ENCODE peak calls at places on chromosome 7, in nine cellular contexts. T is AG04450; G is anterior cingulate cortex; Y is stimulated activated CD8-positive, alpha-beta memory T cell treated with anti-CD3 and anti-CD28 coated beads, Interleukin-4, amount 100 ng/mL, for 24 hours; B is C1 segment of cervical spinal cord; H is naive thymus-derived CD8-positive, alpha-beta T cell; I is activated T-cell treated with anti-CD3 and anti-CD28 coated beads for 4 hours; C is astrocyte of the spinal cord; D is amniotic stem cell. J is an unnamed sample.

GRCh38 chr7:156766666-156767065 is 126.1 kb downstream of the RNF32 start:
- DNase-seq in T (no peak), H (no peak), D (no peak), G (no peak), B (no peak), Y (no peak), C (no peak), I (no peak), J (no peak)

GRCh38 chr7:376306-376969 is 86.5 kb downstream of the FOXL3 start:
- DNase-seq in H (no peak), I (no peak), Y (no peak), B (no peak), C (no peak), D (no peak), G (no peak), T (no peak), J (no peak)

GRCh38 chr7:97001656-97002554 is 3.4 kb upstream of the DLX6 start:
- DNase-seq in Y (no peak), G (no peak), C (no peak), T (no peak), D (no peak), B (no peak), H (no peak), I (no peak), J (no peak)

GRCh38 chr7:157963526-157963925 is 624.1 kb downstream of the PTPRN2 start:
- DNase-seq in C (no peak), Y (no peak), D (no peak), B (no peak), I (no peak), G (no peak), T (no peak), H (no peak), J (no peak)

GRCh38 chr7:22651036-22651435 is 76.0 kb upstream of the IL6 start:
- DNase-seq in G (no peak), I (no peak), H (no peak), T (no peak), B (no peak), Y (no peak), C (no peak), D (no peak), J (no peak)

GRCh38 chr7:30082686-30083085 is 52.1 kb upstream of the MTURN start:
- DNase-seq in I (no peak), G (no peak), T (no peak), H (no peak), Y (no peak), B (no peak), D (no peak), C (no peak), J (no peak)

GRCh38 chr7:26525413-26526287 is 234.0 kb downstream of the SNX10 start:
- DNase-seq in D (no peak), G (no peak), B (no peak), C (no peak), Y (no peak), H (no peak), T (no peak), I (no peak), J (no peak)

GRCh38 chr7:16770657-16771329 is 17.2 kb downstream of the TSPAN13 start:
- DNase-seq in T (no peak), D (no peak), G (no peak), H (no peak), B (no peak), I (no peak), C (no peak), Y (no peak), J (no peak)

GRCh38 chr7:91503934-91504575 is 239.8 kb downstream of the FZD1 start:
- DNase-seq in T (no peak), D (no peak), B (no peak), G (no peak), C (peak), I (no peak), H (no peak), Y (no peak), J (peak)

GRCh38 chr7:128092221-128092620 is 61.0 kb upstream of the LRRC4 start:
- DNase-seq in D (no peak), C (no peak), G (no peak), T (no peak), B (no peak), H (no peak), Y (no peak), I (no peak), J (no peak)

GRCh38 chr7:83161186-83161585 is 1.5 kb downstream of the PCLO start:
- DNase-seq in C (no peak), B (no peak), I (no peak), G (no peak), Y (no peak), H (no peak), T (no peak), D (no peak), J (no peak)

GRCh38 chr7:132256721-132257212 is 319.5 kb downstream of the PLXNA4 start:
- DNase-seq in B (no peak), C (no peak), Y (no peak), H (no peak), G (no peak), I (no peak), D (no peak), T (no peak), J (no peak)

GRCh38 chr7:138285129-138285528 is 174.9 kb upstream of the TRIM24 start:
- DNase-seq in T (no peak), B (no peak), H (no peak), C (no peak), Y (no peak), D (no peak), I (no peak), G (no peak), J (no peak)

GRCh38 chr7:26497801-26498596 is 206.3 kb downstream of the SNX10 start:
- DNase-seq in G (no peak), C (no peak), I (no peak), B (no peak), T (no peak), H (no peak), D (no peak), Y (no peak), J (no peak)

GRCh38 chr7:95469850-95470249 is 15.9 kb upstream of the ASB4 start:
- DNase-seq in Y (no peak), D (no peak), G (no peak), C (no peak), H (no peak), I (no peak), T (no peak), B (no peak), J (no peak)

GRCh38 chr7:6507906-6508305 is 43.4 kb downstream of the GRID2IP start:
- DNase-seq in C (no peak), I (no peak), T (no peak), H (no peak), G (no peak), B (no peak), D (no peak), Y (no peak), J (no peak)

GRCh38 chr7:26143298-26144044 is 8.5 kb upstream of the NFE2L3 start:
- DNase-seq in Y (no peak), I (no peak), C (no peak), D (no peak), B (no peak), T (no peak), H (no peak), G (no peak), J (no peak)

GRCh38 chr7:139936760-139937310 is 107.8 kb downstream of the TBXAS1 start:
- DNase-seq in G (no peak), T (peak), H (no peak), B (no peak), D (peak), I (no peak), Y (no peak), C (peak), J (no peak)

GRCh38 chr7:1725199-1725701 is 55.2 kb downstream of the ELFN1 start:
- DNase-seq in B (no peak), Y (no peak), H (no peak), T (no peak), G (no peak), C (peak), I (no peak), D (no peak), J (no peak)

GRCh38 chr7:102409340-102409739 is 13.2 kb downstream of the PRKRIP1 start:
- DNase-seq in H (no peak), D (no peak), G (no peak), Y (no peak), I (no peak), B (no peak), C (no peak), T (no peak), J (no peak)

GRCh38 chr7:140625908-140626868 is 14.4 kb downstream of the DENND2A start:
- DNase-seq in Y (no peak), G (peak), I (no peak), H (no peak), B (peak), C (peak), D (peak), T (peak), J (no peak)

GRCh38 chr7:50791921-50792341 is 9.2 kb upstream of the GRB10 start:
- DNase-seq in B (no peak), I (no peak), H (no peak), C (peak), G (no peak), D (no peak), Y (no peak), T (no peak), J (no peak)

GRCh38 chr7:109782806-109783205 is 1213.1 kb downstream of the DNAJB9 start:
- DNase-seq in Y (no peak), C (no peak), I (no peak), G (no peak), D (no peak), H (no peak), T (no peak), B (no peak), J (no peak)

GRCh38 chr7:95434501-95435421 is at the start of gene PON2:
- DNase-seq in D (peak), H (peak), I (peak), T (peak), C (peak), Y (peak), B (peak), G (peak), J (peak)

GRCh38 chr7:13032524-13032923 is 345.1 kb downstream of the ARL4A start:
- DNase-seq in D (no peak), B (no peak), C (peak), Y (no peak), G (no peak), I (no peak), H (no peak), T (no peak), J (no peak)

GRCh38 chr7:151792671-151793070 is 84.2 kb downstream of the PRKAG2 start:
- DNase-seq in B (no peak), G (no peak), Y (no peak), C (no peak), D (no peak), T (no peak), H (no peak), I (no peak), J (no peak)

GRCh38 chr7:2632717-2633537 is 1.1 kb downstream of the TTYH3 start:
- DNase-seq in B (peak), H (peak), T (no peak), C (peak), D (no peak), G (peak), I (peak), Y (peak), J (no peak)

GRCh38 chr7:2049111-2049781 is 183.5 kb downstream of the MAD1L1 start:
- DNase-seq in B (no peak), T (no peak), H (no peak), Y (no peak), D (no peak), C (no peak), G (no peak), I (no peak), J (no peak)

GRCh38 chr7:38020134-38020533 is 99.7 kb downstream of the EPDR1 start:
- DNase-seq in T (no peak), D (no peak), B (no peak), G (no peak), Y (no peak), C (peak), I (no peak), H (no peak), J (no peak)

GRCh38 chr7:137755846-137756685 is 90.7 kb downstream of the DGKI start:
- DNase-seq in T (no peak), C (no peak), D (no peak), I (no peak), Y (no peak), G (no peak), H (no peak), B (no peak), J (no peak)